ENCODE peak calls at places on chromosomes 12 and 14, in ten cellular contexts. G is fibroblast of lung, S is WTC11, A is neural crest cell, V is heart right ventricle, O is pancreas, W is fibroblast of mammary gland, T is GM20000, B is testis, E is astrocyte of the spinal cord. Z is an unnamed sample.

GRCh38 chr14:33611405-33612183 is 339.3 kb downstream of the EGLN3 start:
- DNase-seq in G (peak), S (peak), A (no peak), V (no peak), O (no peak), W (peak), T (no peak), B (no peak), E (peak), Z (peak)

GRCh38 chr12:121602766-121603165 is 21.9 kb upstream of the KDM2B start:
- DNase-seq in G (no peak), S (no peak), A (no peak), V (no peak), O (no peak), W (no peak), T (no peak), B (no peak), E (no peak), Z (no peak)

GRCh38 chr12:49093746-49094103 is 876 bp downstream of the DHH start:
- DNase-seq in G (no peak), S (peak), A (peak), V (no peak), O (no peak), W (no peak), T (no peak), B (no peak), E (no peak), Z (no peak)

GRCh38 chr12:123388218-123388947 is 4.5 kb downstream of the KMT5A start:
- DNase-seq in G (peak), S (peak), A (peak), V (peak), O (peak), W (peak), T (peak), B (peak), E (peak), Z (peak)

GRCh38 chr12:108859923-108860291 is 2.5 kb upstream of the SSH1 start:
- DNase-seq in G (no peak), S (no peak), A (no peak), V (no peak), O (no peak), W (no peak), T (no peak), B (no peak), E (no peak), Z (no peak)

GRCh38 chr14:101858791-101859537 is 97.5 kb downstream of the PPP2R5C start:
- DNase-seq in G (no peak), S (no peak), A (no peak), V (no peak), O (no peak), W (no peak), T (no peak), B (no peak), E (no peak), Z (peak)

GRCh38 chr14:94867931-94868597 is 98.2 kb upstream of the GSC start:
- DNase-seq in G (no peak), S (no peak), A (peak), V (no peak), O (no peak), W (peak), T (no peak), B (peak), E (peak), Z (peak)

GRCh38 chr14:93926209-93926872 is 803 bp upstream of the FAM181A start:
- DNase-seq in G (no peak), S (no peak), A (peak), V (no peak), O (no peak), W (no peak), T (no peak), B (no peak), E (no peak), Z (no peak)

GRCh38 chr14:98964171-98964570 is 307.8 kb downstream of the BCL11B start:
- DNase-seq in G (no peak), S (no peak), A (no peak), V (no peak), O (no peak), W (no peak), T (no peak), B (no peak), E (no peak), Z (no peak)

GRCh38 chr12:57340104-57340503 is 89.1 kb upstream of the STAC3 start:
- DNase-seq in G (peak), S (no peak), A (no peak), V (peak), O (no peak), W (peak), T (no peak), B (peak), E (peak), Z (no peak)

GRCh38 chr14:82488473-82488872 is 954.8 kb upstream of the SEL1L start:
- DNase-seq in G (no peak), S (no peak), A (no peak), V (no peak), O (peak), W (no peak), T (no peak), B (no peak), E (no peak), Z (no peak)

GRCh38 chr12:13209279-13210021 is 12.9 kb downstream of the EMP1 start:
- DNase-seq in G (no peak), S (no peak), A (no peak), V (no peak), O (no peak), W (no peak), T (no peak), B (no peak), E (no peak), Z (peak)

GRCh38 chr12:68591716-68592437 is 18.8 kb upstream of the RAP1B start:
- DNase-seq in G (no peak), S (no peak), A (no peak), V (no peak), O (no peak), W (no peak), T (peak), B (no peak), E (no peak), Z (no peak)

GRCh38 chr14:100567009-100567876 is 20.0 kb downstream of the BEGAIN start:
- DNase-seq in G (no peak), S (peak), A (no peak), V (no peak), O (peak), W (no peak), T (no peak), B (no peak), E (no peak), Z (no peak)

GRCh38 chr12:100521958-100522357 is 48.3 kb downstream of the NR1H4 start:
- DNase-seq in G (no peak), S (no peak), A (no peak), V (no peak), O (no peak), W (no peak), T (no peak), B (no peak), E (no peak), Z (no peak)

GRCh38 chr12:124780752-124781685 is 82.6 kb downstream of the SCARB1 start:
- DNase-seq in G (no peak), S (no peak), A (no peak), V (no peak), O (no peak), W (no peak), T (no peak), B (no peak), E (no peak), Z (no peak)

GRCh38 chr14:42911642-42912041 is 1305.0 kb downstream of the LRFN5 start:
- DNase-seq in G (peak), S (no peak), A (no peak), V (no peak), O (no peak), W (peak), T (no peak), B (no peak), E (peak), Z (peak)

GRCh38 chr12:53065470-53065869 is 13.7 kb downstream of the SPRYD3 start:
- DNase-seq in G (no peak), S (peak), A (no peak), V (peak), O (no peak), W (no peak), T (no peak), B (peak), E (no peak), Z (no peak)

GRCh38 chr12:53064613-53065415 is 14.4 kb downstream of the SPRYD3 start:
- DNase-seq in G (no peak), S (peak), A (no peak), V (peak), O (no peak), W (no peak), T (no peak), B (peak), E (no peak), Z (no peak)

GRCh38 chr12:53062011-53062961 is 12.4 kb downstream of the TNS2 start:
- DNase-seq in G (no peak), S (no peak), A (no peak), V (no peak), O (peak), W (no peak), T (no peak), B (peak), E (no peak), Z (no peak)

GRCh38 chr12:53062977-53063707 is 13.3 kb downstream of the TNS2 start:
- DNase-seq in G (no peak), S (peak), A (no peak), V (no peak), O (peak), W (no peak), T (no peak), B (peak), E (no peak), Z (no peak)

GRCh38 chr12:53063708-53064612 is 14.1 kb downstream of the TNS2 start:
- DNase-seq in G (peak), S (peak), A (no peak), V (peak), O (peak), W (peak), T (no peak), B (peak), E (peak), Z (no peak)
- TF ChIP-seq CTCF in G (no peak), S (no peak), A (no peak), V (no peak), O (no peak), W (peak), T (no peak), B (peak), E (no peak), Z (no peak)

DNA sequence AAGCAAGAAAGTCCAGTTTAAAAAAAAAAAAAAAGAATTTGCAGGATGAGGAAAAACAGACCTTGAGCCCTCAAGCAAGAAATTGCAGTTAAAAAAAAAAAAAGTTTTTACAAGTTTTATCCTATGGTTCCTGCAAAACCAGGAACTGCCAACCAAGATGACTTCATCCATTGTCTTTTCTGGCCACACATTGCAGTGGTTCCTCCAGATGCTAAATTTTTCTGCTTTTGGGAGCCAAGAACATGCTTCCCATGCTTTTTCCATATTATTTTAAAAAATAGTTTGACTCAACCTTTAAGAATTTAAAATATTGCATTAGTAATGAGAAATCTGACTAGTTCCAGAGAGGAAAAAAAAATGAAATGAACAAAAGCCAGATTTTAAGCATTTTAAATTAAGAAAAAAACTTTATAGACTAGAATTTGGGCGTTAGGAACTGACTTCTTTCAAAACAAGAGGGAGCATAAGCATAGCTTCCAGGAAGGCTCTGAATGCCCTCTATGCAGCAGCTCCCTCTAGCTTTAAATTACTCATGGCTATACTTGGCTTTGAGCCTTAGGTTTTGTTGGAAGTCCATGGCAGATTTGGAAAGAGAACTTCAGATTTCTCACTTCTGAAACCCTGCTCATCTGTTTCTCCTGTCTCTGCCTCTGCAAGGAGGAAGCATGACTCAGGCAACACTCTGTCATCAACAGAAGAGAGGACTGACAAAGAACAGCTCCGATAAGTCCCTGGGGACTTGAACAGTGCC is 124.5 kb downstream of the GPR65 start:
- DNase-seq in G (peak), S (no peak), A (no peak), V (peak), O (no peak), W (peak), T (peak), B (no peak), E (peak), Z (peak)
- TF ChIP-seq CTCF in G (peak), S (no peak), A (no peak), V (peak), O (no peak), W (peak), T (no peak), B (no peak), E (no peak), Z (no peak)

DNA sequence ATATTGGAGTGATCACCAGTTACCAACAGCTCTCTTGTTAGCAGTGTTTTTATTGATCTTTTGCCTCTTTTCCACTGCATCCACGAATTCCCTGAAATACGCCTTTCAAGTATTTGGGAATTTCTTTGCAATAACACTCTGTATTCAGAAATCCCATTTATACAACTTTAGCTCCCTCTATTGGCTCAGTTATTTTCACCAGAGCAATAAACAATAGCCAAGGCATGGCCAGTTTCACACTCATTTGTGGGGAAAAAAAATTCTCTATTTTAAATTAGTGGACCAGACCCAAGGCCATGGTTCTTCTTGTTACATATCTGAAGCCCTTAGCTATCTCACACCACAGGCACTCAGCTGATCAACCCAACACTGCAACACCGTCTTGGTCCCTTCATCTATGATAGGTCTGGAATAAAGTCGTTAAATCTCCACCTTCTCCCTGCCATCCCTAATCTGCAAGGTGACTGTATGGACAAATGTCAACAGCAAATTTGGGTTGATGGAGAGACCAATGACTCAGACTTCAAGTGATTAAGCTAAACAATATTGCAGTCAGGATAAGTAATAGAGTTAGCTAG is 92.4 kb upstream of the TMEM260 start:
- DNase-seq in G (peak), S (no peak), A (no peak), V (no peak), O (no peak), W (peak), T (no peak), B (no peak), E (peak), Z (peak)
- TF ChIP-seq CTCF in G (peak), S (no peak), A (peak), V (peak), O (no peak), W (peak), T (no peak), B (peak), E (peak), Z (peak)

GRCh38 chr12:63068857-63069442 is 82.1 kb downstream of the AVPR1A start:
- DNase-seq in G (peak), S (no peak), A (peak), V (peak), O (no peak), W (peak), T (peak), B (peak), E (peak), Z (peak)
- TF ChIP-seq CTCF in G (peak), S (peak), A (peak), V (peak), O (peak), W (peak), T (peak), B (peak), E (peak), Z (peak)

GRCh38 chr12:77047341-77048202 is 17.8 kb downstream of the E2F7 start:
- DNase-seq in G (no peak), S (no peak), A (no peak), V (no peak), O (no peak), W (no peak), T (no peak), B (no peak), E (no peak), Z (no peak)
- TF ChIP-seq CTCF in G (peak), S (no peak), A (no peak), V (no peak), O (no peak), W (no peak), T (no peak), B (no peak), E (peak), Z (no peak)

GRCh38 chr12:10361084-10361483 is 28.8 kb downstream of the KLRK1 start:
- DNase-seq in G (no peak), S (no peak), A (no peak), V (no peak), O (no peak), W (no peak), T (no peak), B (peak), E (no peak), Z (peak)
- TF ChIP-seq CTCF in G (no peak), S (no peak), A (no peak), V (no peak), O (no peak), W (no peak), T (no peak), B (no peak), E (no peak), Z (no peak)

DNA sequence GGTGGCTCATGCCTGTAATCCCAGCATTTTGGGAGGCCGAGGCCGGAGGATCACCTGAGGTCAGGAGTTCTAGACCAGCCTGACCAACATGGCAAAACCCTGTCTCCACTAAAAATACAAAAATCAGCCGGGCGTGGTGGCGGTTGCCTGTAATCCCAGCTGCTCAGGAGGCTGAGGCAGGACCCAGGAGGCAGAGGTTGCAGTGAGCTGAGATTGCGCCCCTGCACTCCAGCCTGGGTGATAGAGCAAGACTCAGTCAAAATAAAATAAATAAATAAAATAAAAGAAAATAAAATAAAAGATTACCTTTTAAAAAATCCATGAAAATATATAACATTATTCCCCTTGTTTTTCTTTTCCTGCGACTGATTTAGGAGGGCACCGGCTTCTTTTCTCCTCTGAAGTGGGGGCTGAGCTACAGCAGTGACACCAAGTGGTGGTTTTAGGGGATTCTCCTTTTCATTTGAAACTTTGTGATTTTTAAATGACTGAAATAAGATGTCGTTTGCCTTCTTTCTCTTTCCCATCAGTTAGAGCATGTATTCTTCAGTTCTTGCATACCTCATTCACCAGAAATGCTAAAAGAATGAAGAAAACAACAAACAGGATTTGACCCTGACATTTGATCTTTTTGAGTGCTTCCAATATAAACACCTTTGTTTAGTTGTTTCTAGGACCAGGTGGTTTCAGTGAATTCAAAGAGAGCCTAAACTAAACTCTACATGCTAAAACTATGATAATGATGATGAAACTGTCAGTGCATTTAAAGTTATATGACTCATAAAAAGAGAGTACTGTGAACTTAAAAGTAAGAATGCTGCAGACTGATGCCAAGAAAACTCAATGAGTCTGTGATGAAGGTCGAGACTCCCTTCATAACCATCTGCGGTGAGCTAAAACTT is 22.6 kb upstream of the PKP2 start:
- DNase-seq in G (peak), S (no peak), A (no peak), V (peak), O (no peak), W (peak), T (no peak), B (peak), E (peak), Z (peak)
- TF ChIP-seq CTCF in G (no peak), S (peak), A (peak), V (peak), O (peak), W (peak), T (no peak), B (peak), E (peak), Z (peak)